ENCODE peak calls at places on chromosome 13, in six cellular contexts. R is A549, L is IMR-90, O is K562, V is HepG2, H is GM12878. T is an unnamed sample.

GRCh38 chr13:81990652-81991051 is 1649.7 kb upstream of the SPRY2 start:
- DNase-seq in R (no peak), L (no peak), O (no peak), V (no peak), H (no peak), T (no peak)

GRCh38 chr13:82011355-82011754 is 1670.4 kb upstream of the SPRY2 start:
- DNase-seq in R (no peak), L (no peak), O (no peak), V (no peak), H (no peak), T (no peak)

GRCh38 chr13:21504379-21504778 is 45.3 kb upstream of the ZDHHC20 start:
- DNase-seq in R (no peak), L (no peak), O (no peak), V (no peak), H (no peak), T (no peak)

GRCh38 chr13:99590519-99591011 is 89.3 kb downstream of the TM9SF2 start:
- DNase-seq in R (no peak), L (peak; percentile 50), O (no peak), V (no peak), H (no peak), T (no peak)

GRCh38 chr13:30796132-30796832 is 60.9 kb downstream of the ALOX5AP start:
- DNase-seq in R (peak; percentile 25), L (peak; percentile 62), O (no peak), V (no peak), H (peak; percentile 45), T (no peak)

GRCh38 chr13:113837554-113838355 is 26.1 kb downstream of the GAS6 start:
- DNase-seq in R (peak; percentile 62), L (peak; percentile 98), O (peak; percentile 49), V (peak; percentile 55), H (no peak), T (peak; percentile 16)

GRCh38 chr13:45473627-45474026 is 8.9 kb downstream of the COG3 start:
- DNase-seq in R (no peak), L (no peak), O (peak; percentile 37), V (peak; percentile 43), H (no peak), T (peak; percentile 22)

GRCh38 chr13:100382787-100383186 is 205.8 kb downstream of the GGACT start:
- DNase-seq in R (no peak), L (peak; percentile 74), O (no peak), V (no peak), H (no peak), T (no peak)

GRCh38 chr13:60258349-60258748 is 94.6 kb upstream of the DIAPH3 start:
- DNase-seq in R (no peak), L (no peak), O (peak; percentile 13), V (no peak), H (no peak), T (no peak)

GRCh38 chr13:95298971-95299627 is 2.2 kb downstream of the ABCC4 start:
- DNase-seq in R (no peak), L (peak; percentile 94), O (peak; percentile 30), V (no peak), H (no peak), T (no peak)

GRCh38 chr13:95292622-95293021 is 8.6 kb downstream of the ABCC4 start:
- DNase-seq in R (no peak), L (no peak), O (no peak), V (no peak), H (no peak), T (no peak)

GRCh38 chr13:95298169-95298940 is 2.9 kb downstream of the ABCC4 start:
- DNase-seq in R (no peak), L (no peak), O (no peak), V (no peak), H (no peak), T (no peak)

GRCh38 chr13:95295026-95295425 is 6.2 kb downstream of the ABCC4 start:
- DNase-seq in R (no peak), L (no peak), O (no peak), V (no peak), H (no peak), T (no peak)

DNA sequence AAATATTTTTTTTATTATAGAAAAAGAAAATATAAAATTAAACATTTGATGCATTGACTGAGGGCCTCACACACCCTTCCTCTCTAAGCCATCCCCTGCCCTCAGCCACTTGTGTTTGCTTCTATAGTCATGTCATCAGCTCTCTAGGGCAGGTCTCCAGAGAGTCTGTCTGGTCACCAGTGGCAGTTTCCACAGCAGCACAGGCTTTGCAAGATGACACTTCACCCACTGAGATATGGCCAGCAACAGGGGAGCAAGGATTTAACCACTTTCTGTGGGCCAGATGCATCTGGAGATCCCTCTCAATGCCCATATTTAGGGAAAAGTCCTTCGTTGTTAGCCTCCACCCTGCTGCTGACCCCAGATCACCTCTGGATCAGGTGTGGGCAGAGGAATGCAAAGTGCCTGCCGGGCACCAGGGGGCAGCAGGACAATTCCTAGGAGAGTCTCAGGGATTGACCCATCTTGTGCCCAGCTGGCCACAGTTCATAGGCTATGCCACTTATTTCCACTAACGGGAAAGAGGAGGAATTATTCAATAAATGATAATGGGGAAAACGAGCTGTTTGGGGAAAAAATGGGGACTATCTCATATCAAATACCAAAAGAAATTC is 4.8 kb downstream of the ABCC4 start:
- DNase-seq in R (peak; percentile 49), L (no peak), O (no peak), V (peak; percentile 56), H (no peak), T (peak; percentile 39)
- TF ChIP-seq BHLHE40 in R (no peak), L (no peak), O (no peak), V (no peak), H (no peak), T (no peak)

DNA sequence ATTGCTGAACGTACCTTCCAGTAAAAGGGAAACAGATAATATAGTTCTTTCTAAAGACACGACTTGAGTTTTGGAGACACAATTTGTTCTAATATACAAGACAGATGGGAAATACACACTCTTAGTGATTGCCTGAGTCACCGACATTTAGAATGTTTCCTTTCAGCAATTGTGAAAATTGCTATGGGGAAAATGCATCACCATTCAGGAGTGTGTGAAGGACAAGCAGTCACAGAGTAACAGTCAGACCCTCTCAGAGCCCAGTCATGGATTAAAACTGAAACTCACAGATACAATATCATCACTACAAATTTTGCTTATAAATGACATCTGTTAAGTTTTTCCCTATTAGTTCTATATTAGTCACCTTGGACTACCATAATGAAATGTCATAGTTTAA is 286.1 kb downstream of the SPRY2 start:
- DNase-seq in R (no peak), L (peak; percentile 73), O (no peak), V (no peak), H (no peak), T (no peak)
- TF ChIP-seq BHLHE40 in R (no peak), L (no peak), O (no peak), V (no peak), H (no peak), T (no peak)

DNA sequence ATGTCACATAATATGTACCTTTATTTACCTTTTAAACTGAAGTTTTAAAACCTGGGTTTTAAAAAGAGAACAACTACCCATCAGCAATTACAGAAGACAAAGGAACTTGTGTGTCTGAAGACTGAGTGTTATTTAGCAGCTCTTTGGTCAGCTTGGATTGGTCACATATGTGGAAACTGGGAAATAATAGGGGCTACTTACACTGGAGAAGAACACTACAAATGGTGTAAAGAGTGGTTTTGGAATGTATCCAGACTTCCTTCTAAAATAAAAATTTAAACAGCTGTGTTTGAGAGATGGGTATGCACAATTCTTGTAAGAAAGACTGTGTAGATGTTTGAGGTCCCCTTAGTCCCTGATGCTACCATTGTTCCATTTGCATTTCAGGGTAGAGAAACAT is 13.3 kb downstream of the TNFRSF19 start:
- DNase-seq in R (no peak), L (no peak), O (no peak), V (no peak), H (no peak), T (no peak)
- TF ChIP-seq BHLHE40 in R (no peak), L (no peak), O (no peak), V (no peak), H (no peak), T (no peak)

GRCh38 chr13:85509512-85509911 is 289.7 kb downstream of the SLITRK6 start:
- DNase-seq in R (no peak), L (peak; percentile 27), O (no peak), V (no peak), H (no peak), T (no peak)
- TF ChIP-seq BHLHE40 in R (no peak), L (no peak), O (no peak), V (no peak), H (no peak), T (no peak)

DNA sequence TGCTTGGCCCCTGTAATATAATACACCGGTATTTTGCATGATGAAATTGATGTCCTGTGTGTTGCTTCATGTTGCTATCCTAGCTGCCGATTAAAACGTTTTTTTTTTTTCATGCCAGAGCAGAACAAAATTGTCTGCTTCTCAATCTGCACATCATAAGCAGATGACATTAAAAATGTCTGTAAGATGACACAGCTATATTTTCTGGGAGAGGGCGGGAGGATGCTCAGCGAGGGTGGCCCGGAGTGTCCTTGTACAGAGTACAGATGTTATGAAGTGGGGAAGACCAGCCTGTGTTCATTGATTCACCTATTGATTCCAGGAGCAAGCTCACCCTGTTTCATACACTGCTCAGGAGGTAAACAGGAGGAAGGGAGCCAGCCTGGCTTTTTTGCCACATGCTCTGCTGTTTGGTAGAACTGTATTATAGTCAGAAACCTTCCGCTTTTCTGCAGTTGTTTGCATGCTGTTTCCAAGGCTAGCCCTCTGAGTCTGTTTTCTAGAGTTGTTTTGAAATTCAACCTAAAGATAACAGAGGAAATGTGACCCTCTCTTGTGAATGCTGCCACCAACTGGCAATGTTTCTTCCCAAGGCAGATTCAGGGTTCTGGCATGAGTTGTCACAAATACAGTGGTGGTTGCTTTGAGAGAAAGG is 4.7 kb upstream of the IRS2 start:
- DNase-seq in R (no peak), L (peak; percentile 41), O (peak; percentile 70), V (peak; percentile 22), H (no peak), T (peak; percentile 9)
- TF ChIP-seq BHLHE40 in R (no peak), L (no peak), O (no peak), V (no peak), H (no peak), T (no peak)

T was measured in HEK293T.